ENCODE peak calls at places on chromosomes 4 and X, in seven cellular contexts. H is lower lobe of right lung, F is left ventricle myocardium inferior, I is Caco-2, G is AG10803, S is fibroblast of pulmonary artery, C is lower leg skin. U is an unnamed sample.

GRCh38 chr4:15457401-15458201 is 12.1 kb upstream of the CC2D2A start:
- DNase-seq in H (no peak), F (no peak), I (no peak), G (peak; percentile 76), S (peak; percentile 80), C (no peak), U (peak; percentile 79)

GRCh38 chrX:45775462-45775861 is 574.8 kb upstream of the DIPK2B start:
- DNase-seq in H (no peak), F (no peak), I (peak; percentile 38), G (peak; percentile 84), S (peak; percentile 70), C (no peak), U (peak; percentile 60)

GRCh38 chr4:8637456-8637984 is 45.0 kb downstream of the CPZ start:
- DNase-seq in H (peak; percentile 8), F (peak; percentile 2), I (peak; percentile 26), G (no peak), S (no peak), C (no peak), U (no peak)

GRCh38 chrX:74535211-74535621 is 79.2 kb downstream of the RLIM start:
- DNase-seq in H (no peak), F (no peak), I (no peak), G (peak; percentile 70), S (peak; percentile 70), C (no peak), U (peak; percentile 67)

GRCh38 chr4:121799888-121800501 is 1.1 kb upstream of the EXOSC9 start:
- DNase-seq in H (no peak), F (no peak), I (no peak), G (no peak), S (no peak), C (no peak), U (no peak)

GRCh38 chr4:71251266-71251665 is 87.6 kb upstream of the SLC4A4 start:
- DNase-seq in H (no peak), F (no peak), I (no peak), G (peak; percentile 94), S (peak; percentile 17), C (no peak), U (no peak)

GRCh38 chrX:150036181-150036580 is 97.9 kb upstream of the EOLA2 start:
- DNase-seq in H (no peak), F (no peak), I (no peak), G (peak; percentile 83), S (peak; percentile 54), C (no peak), U (peak; percentile 57)

GRCh38 chr4:14289708-14290107 is 662.2 kb upstream of the BOD1L1 start:
- DNase-seq in H (no peak), F (no peak), I (no peak), G (no peak), S (peak; percentile 4), C (no peak), U (peak; percentile 41)

GRCh38 chrX:130118396-130118795 is 8.1 kb upstream of the ELF4 start:
- DNase-seq in H (no peak), F (no peak), I (no peak), G (peak; percentile 87), S (peak; percentile 88), C (no peak), U (peak; percentile 79)

GRCh38 chrX:148872881-148873280 is 372.5 kb downstream of the AFF2 start:
- DNase-seq in H (no peak), F (no peak), I (no peak), G (no peak), S (no peak), C (no peak), U (no peak)

GRCh38 chrX:6667048-6667768 is 132.3 kb upstream of the VCX3A start:
- DNase-seq in H (no peak), F (no peak), I (no peak), G (no peak), S (no peak), C (no peak), U (no peak)

GRCh38 chr4:169249214-169249973 is 21.4 kb downstream of the SH3RF1 start:
- DNase-seq in H (no peak), F (no peak), I (no peak), G (no peak), S (peak; percentile 64), C (no peak), U (peak; percentile 72)

GRCh38 chr4:1683903-1684755 is at the start of gene FAM53A:
- DNase-seq in H (peak; percentile 95), F (peak; percentile 93), I (peak; percentile 86), G (peak; percentile 81), S (peak; percentile 88), C (peak; percentile 88), U (peak; percentile 80)

GRCh38 chr4:6663596-6664393 is 23.3 kb downstream of the MRFAP1 start:
- DNase-seq in H (no peak), F (no peak), I (no peak), G (no peak), S (no peak), C (no peak), U (no peak)

GRCh38 chrX:69033936-69034335 is 131.3 kb downstream of the PJA1 start:
- DNase-seq in H (no peak), F (no peak), I (no peak), G (no peak), S (no peak), C (no peak), U (no peak)

GRCh38 chr4:155603360-155603891 is 63.2 kb upstream of the GUCY1A1 start:
- DNase-seq in H (no peak), F (no peak), I (no peak), G (no peak), S (no peak), C (no peak), U (no peak)

GRCh38 chr4:125938541-125938940 is 623.8 kb downstream of the FAT4 start:
- DNase-seq in H (no peak), F (no peak), I (no peak), G (peak; percentile 75), S (peak; percentile 7), C (no peak), U (no peak)

GRCh38 chrX:47574609-47575325 is 7.5 kb upstream of the TIMP1 start:
- DNase-seq in H (no peak), F (no peak), I (no peak), G (no peak), S (no peak), C (no peak), U (no peak)

GRCh38 chr4:102196221-102196620 is 149.1 kb downstream of the SLC39A8 start:
- DNase-seq in H (no peak), F (no peak), I (no peak), G (peak; percentile 9), S (peak; percentile 61), C (no peak), U (peak; percentile 64)

GRCh38 chrX:152822383-152823086 is 8.0 kb downstream of the CETN2 start:
- DNase-seq in H (no peak), F (no peak), I (no peak), G (peak; percentile 19), S (no peak), C (no peak), U (no peak)

GRCh38 chrX:113133316-113133715 is 292.7 kb upstream of the AMOT start:
- DNase-seq in H (no peak), F (no peak), I (no peak), G (no peak), S (no peak), C (no peak), U (no peak)

GRCh38 chr4:113452868-113453620 is 308.5 kb downstream of the CAMK2D start:
- DNase-seq in H (no peak), F (no peak), I (no peak), G (peak; percentile 25), S (peak; percentile 95), C (no peak), U (peak; percentile 84)

GRCh38 chr4:87069037-87069742 is 134.4 kb downstream of the AFF1 start:
- DNase-seq in H (no peak), F (no peak), I (no peak), G (no peak), S (no peak), C (no peak), U (no peak)

GRCh38 chr4:87067120-87067885 is 132.5 kb downstream of the AFF1 start:
- DNase-seq in H (no peak), F (no peak), I (no peak), G (peak; percentile 75), S (no peak), C (no peak), U (no peak)

GRCh38 chr4:87065016-87065415 is 130.2 kb downstream of the AFF1 start:
- DNase-seq in H (no peak), F (no peak), I (no peak), G (no peak), S (no peak), C (no peak), U (no peak)

GRCh38 chr4:87068591-87069021 is 133.8 kb downstream of the AFF1 start:
- DNase-seq in H (no peak), F (no peak), I (no peak), G (no peak), S (peak; percentile 56), C (no peak), U (no peak)

GRCh38 chr4:87066403-87067119 is 131.8 kb downstream of the AFF1 start:
- DNase-seq in H (no peak), F (no peak), I (no peak), G (no peak), S (no peak), C (no peak), U (no peak)
- H3K4me3 ChIP-seq in H (no peak overlapping the region), F (no peak overlapping the region), I (no peak overlapping the region), G (no peak overlapping the region), S (no peak overlapping the region), C (no peak overlapping the region), U (no peak overlapping the region)

GRCh38 chr4:139300431-139301142 is 718 bp upstream of the NAA15 start:
- DNase-seq in H (no peak), F (no peak), I (no peak), G (peak; percentile 51), S (peak; percentile 59), C (no peak), U (peak; percentile 77)
- TF ChIP-seq CTCF in H (no peak), F (no peak), I (no peak), G (no peak), S (no peak), C (no peak), U (no peak)

DNA sequence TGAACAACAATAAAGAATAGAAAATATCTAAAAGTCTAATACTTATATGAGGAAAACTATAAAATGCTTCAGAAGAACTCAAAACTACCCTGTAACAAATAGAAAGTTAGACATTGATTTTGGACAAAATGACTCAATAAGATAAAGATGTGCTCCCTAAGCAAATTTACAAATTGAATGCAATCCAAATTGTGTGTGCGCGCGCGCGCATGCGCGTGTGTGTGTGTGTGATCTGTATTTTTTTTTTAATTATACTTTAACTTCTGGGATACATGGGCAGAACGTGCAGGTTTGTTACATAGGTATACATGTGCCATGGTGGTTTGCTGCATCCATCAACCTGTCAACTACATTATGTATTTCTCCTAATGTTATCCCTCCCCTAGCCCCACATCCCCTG is 320.8 kb upstream of the INTU start:
- DNase-seq in H (no peak), F (no peak), I (no peak), G (no peak), S (no peak), C (no peak), U (no peak)
- H3K4me3 ChIP-seq in H (no peak overlapping the region), F (no peak overlapping the region), I (no peak overlapping the region), G (no peak overlapping the region), S (no peak overlapping the region), C (no peak overlapping the region), U (no peak overlapping the region)

DNA sequence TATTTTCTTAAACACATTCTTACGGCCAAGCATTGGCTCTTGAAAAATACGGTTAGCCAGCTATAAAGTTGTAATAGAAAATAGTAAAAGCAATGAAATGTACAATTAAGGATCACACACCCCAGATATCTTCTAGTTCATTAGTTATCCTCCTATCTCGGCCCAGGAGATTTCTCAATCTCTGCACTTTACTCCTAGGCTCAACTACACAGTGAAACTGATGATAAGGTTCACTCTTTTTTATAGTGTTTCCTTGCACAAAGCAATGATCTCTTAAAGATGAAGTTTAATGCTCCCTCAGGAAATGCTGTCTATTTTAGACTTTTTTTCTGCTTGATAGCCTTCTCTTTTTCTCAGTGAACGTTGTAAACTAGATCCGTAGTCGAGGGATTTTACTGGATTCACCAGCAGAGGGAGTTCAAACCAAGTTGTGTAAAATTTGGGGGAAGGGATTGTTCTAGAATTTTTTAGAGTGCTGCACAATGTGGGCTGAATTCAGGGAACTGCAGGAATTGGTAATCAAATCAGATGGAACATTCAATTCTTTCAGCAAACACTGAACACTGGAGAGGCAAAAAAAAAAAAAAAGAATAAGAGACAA is 269.5 kb downstream of the GBA3 start:
- DNase-seq in H (no peak), F (no peak), I (no peak), G (peak; percentile 40), S (peak; percentile 52), C (no peak), U (peak; percentile 52)
- TF ChIP-seq CTCF in H (peak; percentile 33), F (peak; percentile 40), I (peak; percentile 48), G (peak; percentile 71), S (peak; percentile 59), C (no peak), U (peak; percentile 62)

U was measured in astrocyte of the spinal cord.